ENCODE peak calls at places on chromosomes 13 and 19, in six cellular contexts. X is lower leg skin, O is MCF 10A, J is body of pancreas, C is WTC11, P is HFF-Myc. I is an unnamed sample.
A peak's percentile ranks its signal among the peaks of the same experiment; 100 is the strongest.

GRCh38 chr19:55487884-55488687 is at the start of gene SSC5D:
- DNase-seq in O (no peak), X (no peak), C (no peak), J (no peak), P (no peak), I (no peak)

GRCh38 chr19:13557756-13558398 is 51.6 kb upstream of the CACNA1A start:
- DNase-seq in P (no peak), C (peak; percentile 58), J (peak; percentile 14), O (peak; percentile 26), X (no peak), I (no peak)

GRCh38 chr13:41700790-41701310 is 243.5 kb downstream of the RGCC start:
- DNase-seq in P (peak; percentile 63), X (no peak), J (peak; percentile 59), O (peak; percentile 85), C (no peak), I (no peak)

GRCh38 chr19:10543420-10544241 is at the start of gene ATG4D:
- DNase-seq in P (no peak), J (peak; percentile 95), C (peak; percentile 92), X (peak; percentile 95), O (peak; percentile 83), I (peak; percentile 88)

GRCh38 chr13:19185865-19186645 is 4.4 kb upstream of the TUBA3C start:
- DNase-seq in J (no peak), O (no peak), C (no peak), P (no peak), X (peak; percentile 34), I (no peak)

GRCh38 chr13:77034883-77035282 is 7.9 kb upstream of the FBXL3 start:
- DNase-seq in J (no peak), X (no peak), O (peak; percentile 13), C (no peak), P (no peak), I (no peak)

GRCh38 chr19:52039169-52039568 is 9.5 kb downstream of the ZNF432 start:
- DNase-seq in O (no peak), P (no peak), X (no peak), J (no peak), C (no peak), I (no peak)

GRCh38 chr19:23991170-23991569 is 76.5 kb downstream of the ZNF726 start:
- DNase-seq in O (peak; percentile 3), C (no peak), J (peak; percentile 80), P (no peak), X (no peak), I (no peak)

GRCh38 chr19:40578442-40578908 is 1.8 kb downstream of the SHKBP1 start:
- DNase-seq in O (no peak), X (no peak), C (peak; percentile 86), J (peak; percentile 46), P (no peak), I (no peak)

GRCh38 chr19:18697680-18698079 is 14.2 kb downstream of the CRTC1 start:
- DNase-seq in P (no peak), O (peak; percentile 54), C (no peak), J (peak; percentile 61), X (no peak), I (no peak)

GRCh38 chr19:55098716-55099556 is 18.5 kb downstream of the PPP1R12C start:
- DNase-seq in J (no peak), C (no peak), P (no peak), O (no peak), X (no peak), I (no peak)

GRCh38 chr13:84961023-84961422 is 838.2 kb downstream of the SLITRK6 start:
- DNase-seq in J (no peak), P (no peak), O (no peak), C (no peak), X (no peak), I (no peak)

GRCh38 chr13:88979465-88980180 is 1308.5 kb downstream of the SLITRK5 start:
- DNase-seq in J (no peak), C (no peak), X (no peak), P (no peak), O (peak; percentile 29), I (no peak)

GRCh38 chr19:18865973-18866799 is 29.8 kb downstream of the CERS1 start:
- DNase-seq in X (no peak), P (no peak), O (peak; percentile 70), C (peak; percentile 78), J (peak; percentile 41), I (peak; percentile 67)

GRCh38 chr13:109297628-109298027 is 488.8 kb downstream of the IRS2 start:
- DNase-seq in C (no peak), X (no peak), J (no peak), O (no peak), P (peak; percentile 52), I (no peak)

GRCh38 chr19:12092065-12092867 is 27.7 kb downstream of the ZNF844 start:
- DNase-seq in J (peak; percentile 90), C (peak; percentile 94), P (peak; percentile 15), O (no peak), X (peak; percentile 97), I (peak; percentile 65)

GRCh38 chr19:19470579-19470978 is 44.8 kb downstream of the TSSK6 start:
- DNase-seq in X (no peak), J (no peak), P (no peak), C (no peak), O (no peak), I (no peak)

GRCh38 chr13:28568286-28568685 is 73.4 kb upstream of the FLT1 start:
- DNase-seq in C (no peak), X (peak; percentile 87), O (no peak), J (peak; percentile 84), P (no peak), I (no peak)

GRCh38 chr13:111950697-111951096 is 116.3 kb upstream of the SOX1 start:
- DNase-seq in P (no peak), O (no peak), J (no peak), X (no peak), C (no peak), I (no peak)

GRCh38 chr19:35309481-35310279 is 17.7 kb downstream of the MAG start:
- DNase-seq in X (no peak), P (no peak), O (no peak), C (no peak), J (peak; percentile 88), I (peak; percentile 26)

GRCh38 chr19:17125728-17126677 is 50.4 kb downstream of the MYO9B start:
- DNase-seq in X (peak; percentile 93), C (no peak), J (peak; percentile 62), O (no peak), P (no peak), I (no peak)

GRCh38 chr13:51585696-51586095 is 1.4 kb downstream of the WDFY2 start:
- DNase-seq in O (peak; percentile 49), P (no peak), C (no peak), X (no peak), J (no peak), I (no peak)

GRCh38 chr13:51583469-51583874 is 790 bp upstream of the WDFY2 start:
- DNase-seq in J (no peak), P (no peak), O (no peak), X (no peak), C (no peak), I (no peak)

GRCh38 chr13:51583875-51584730 is at the start of gene WDFY2:
- DNase-seq in O (peak; percentile 100), P (peak; percentile 100), C (peak; percentile 99), X (peak; percentile 100), J (peak; percentile 100), I (peak; percentile 99)

GRCh38 chr13:51585234-51585672 is 991 bp downstream of the WDFY2 start:
- DNase-seq in O (no peak), P (no peak), C (no peak), X (no peak), J (peak; percentile 13), I (no peak)

DNA sequence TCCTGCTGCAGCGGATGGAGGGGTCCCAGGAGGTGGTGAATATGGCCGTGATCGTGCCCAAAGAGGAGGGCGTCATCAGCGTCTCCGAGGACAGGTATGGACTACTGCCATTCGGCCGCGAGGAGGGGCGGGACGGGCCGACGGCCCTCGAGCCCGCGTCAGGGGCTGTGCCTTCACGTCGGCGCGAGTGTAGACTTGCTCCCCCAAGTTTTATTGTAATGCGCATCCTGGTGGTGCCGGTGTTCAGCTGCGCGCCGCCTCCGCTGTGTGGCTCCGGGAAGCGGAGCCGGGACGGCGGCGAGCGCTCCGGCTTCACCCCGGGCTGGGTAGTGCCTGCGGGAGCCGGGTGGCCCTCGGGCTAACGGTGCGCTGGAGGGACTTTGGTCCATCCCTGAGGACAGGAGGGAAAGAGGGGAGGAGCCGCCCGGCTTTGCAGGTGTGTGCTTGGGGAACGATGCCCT is 499 bp downstream of the WDFY2 start:
- DNase-seq in O (peak; percentile 74), C (peak; percentile 72), P (no peak), X (no peak), J (peak; percentile 63), I (peak; percentile 53)
- TF ChIP-seq CTCF in O (no peak), C (no peak), P (no peak), X (no peak), J (peak; percentile 6), I (no peak)

GRCh38 chr19:7748756-7749155 is 1.4 kb upstream of the CD209 start:
- DNase-seq in O (peak; percentile 23), J (peak; percentile 30), C (peak; percentile 62), P (no peak), X (no peak), I (no peak)
- TF ChIP-seq CTCF in O (peak; percentile 12), J (peak; percentile 11), C (no peak), P (peak; percentile 3), X (no peak), I (no peak)

GRCh38 chr19:3852177-3852511 is 16.7 kb downstream of the ZFR2 start:
- DNase-seq in X (no peak), P (no peak), C (no peak), J (no peak), O (no peak), I (no peak)

GRCh38 chr19:3850320-3850972 is 18.4 kb downstream of the ZFR2 start:
- DNase-seq in P (no peak), C (no peak), J (no peak), X (no peak), O (no peak), I (no peak)

GRCh38 chr19:3851254-3852176 is 17.3 kb downstream of the ZFR2 start:
- DNase-seq in O (no peak), P (no peak), J (no peak), X (no peak), C (no peak), I (no peak)

GRCh38 chr19:3849787-3850186 is 19.1 kb downstream of the ZFR2 start:
- DNase-seq in O (no peak), C (no peak), X (no peak), J (no peak), P (no peak), I (no peak)

DNA sequence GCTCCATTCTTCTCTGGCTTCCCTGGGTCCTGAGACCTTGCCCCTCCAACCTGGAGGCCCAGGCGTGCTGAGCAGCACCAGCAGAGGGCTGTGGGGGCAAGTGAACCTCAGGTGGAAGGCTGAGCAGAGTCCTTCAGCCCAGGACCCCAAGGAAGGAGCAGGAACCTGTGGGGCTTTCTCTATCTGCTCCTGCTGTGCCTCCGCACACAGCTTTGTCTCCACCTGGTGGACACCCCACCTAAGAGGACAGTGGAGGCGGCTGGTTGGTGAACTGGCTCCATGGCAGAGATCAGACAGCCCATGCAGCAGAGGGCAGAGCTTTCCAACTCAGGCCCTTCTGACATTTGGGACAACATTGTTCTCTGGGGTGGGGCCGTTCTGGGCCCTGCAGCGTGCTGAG is 19.7 kb downstream of the ZFR2 start:
- DNase-seq in X (no peak), O (peak; percentile 73), P (no peak), J (no peak), C (peak; percentile 33), I (no peak)
- TF ChIP-seq CTCF in X (no peak), O (peak; percentile 62), P (peak; percentile 32), J (no peak), C (no peak), I (peak; percentile 60)

DNA sequence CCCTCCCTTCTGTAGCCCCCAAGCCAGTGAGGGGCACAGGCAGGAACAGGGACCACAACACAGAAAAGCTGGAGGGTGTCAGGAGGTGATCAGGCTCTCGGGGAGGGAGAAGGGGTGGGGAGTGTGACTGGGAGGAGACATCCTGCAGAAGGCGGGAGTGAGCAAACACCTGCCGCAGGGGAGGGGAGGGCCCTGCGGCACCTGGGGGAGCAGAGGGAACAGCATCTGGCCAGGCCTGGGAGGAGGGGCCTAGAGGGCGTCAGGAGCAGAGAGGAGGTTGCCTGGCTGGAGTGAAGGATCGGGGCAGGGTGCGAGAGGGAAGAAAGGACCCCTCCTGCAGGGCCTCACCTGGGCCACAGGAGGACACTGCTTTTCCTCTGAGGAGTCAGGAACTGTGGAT is 4.2 kb downstream of the KLK3 start:
- DNase-seq in J (peak; percentile 35), P (no peak), X (no peak), C (peak; percentile 61), O (no peak), I (no peak)
- TF ChIP-seq CTCF in J (no peak), P (no peak), X (no peak), C (no peak), O (no peak), I (no peak)